ENCODE peak calls at places on chromosomes 16 and 17, in five cellular contexts. E, Y, F, K and R are unnamed samples.

GRCh38 chr17:48045270-48046001 is 2.7 kb upstream of the NFE2L1 start:
- DNase-seq in Y (no peak), K (no peak), F (no peak), E (no peak), R (no peak)

GRCh38 chr17:50947844-50948514 is 81.8 kb upstream of the TOB1 start:
- DNase-seq in E (no peak), Y (peak; percentile 73), F (peak; percentile 63), K (no peak), R (peak; percentile 74)

GRCh38 chr16:46612121-46612520 is 9.1 kb downstream of the SHCBP1 start:
- DNase-seq in K (no peak), Y (no peak), F (no peak), E (no peak), R (no peak)

GRCh38 chr17:29640413-29640812 is 17.7 kb upstream of the CORO6 start:
- DNase-seq in K (no peak), Y (no peak), F (no peak), E (no peak), R (no peak)

GRCh38 chr16:49012961-49013726 is 268.5 kb downstream of the CBLN1 start:
- DNase-seq in F (no peak), Y (peak; percentile 51), K (no peak), E (peak; percentile 48), R (peak; percentile 64)

GRCh38 chr16:65722429-65722828 is 600.6 kb upstream of the CDH11 start:
- DNase-seq in E (no peak), K (no peak), Y (no peak), F (no peak), R (no peak)

GRCh38 chr16:31138621-31139578 is 3.4 kb upstream of the PRSS8 start:
- DNase-seq in E (peak; percentile 89), Y (peak; percentile 43), K (peak; percentile 64), F (no peak), R (peak; percentile 81)

GRCh38 chr17:32943647-32944191 is 15.8 kb downstream of the TMEM98 start:
- DNase-seq in F (no peak), K (no peak), E (peak; percentile 50), Y (no peak), R (no peak)

GRCh38 chr17:82876149-82876548 is 36.3 kb upstream of the ZNF750 start:
- DNase-seq in K (no peak), E (no peak), Y (no peak), F (no peak), R (no peak)

GRCh38 chr17:82367724-82368524 is 3.6 kb upstream of the UTS2R start:
- DNase-seq in Y (no peak), E (peak; percentile 87), K (no peak), F (no peak), R (no peak)

GRCh38 chr17:75130632-75131277 is 787 bp downstream of the NT5C start:
- DNase-seq in F (peak; percentile 61), Y (no peak), E (peak; percentile 93), K (no peak), R (no peak)

GRCh38 chr17:65366102-65366844 is 195.2 kb downstream of the AXIN2 start:
- DNase-seq in K (no peak), Y (no peak), E (peak; percentile 20), F (no peak), R (no peak)

GRCh38 chr17:38608648-38609047 is 2.9 kb upstream of the SRCIN1 start:
- DNase-seq in K (no peak), Y (no peak), F (no peak), E (peak; percentile 77), R (no peak)

GRCh38 chr17:17485420-17485819 is 8.6 kb downstream of the MED9 start:
- DNase-seq in K (no peak), Y (no peak), E (no peak), F (no peak), R (peak; percentile 65)

GRCh38 chr16:88662222-88662842 is 559 bp downstream of the MVD start:
- DNase-seq in F (no peak), Y (no peak), K (no peak), E (peak; percentile 69), R (no peak)

GRCh38 chr16:66408181-66409048 is 18.7 kb upstream of the BEAN1 start:
- DNase-seq in E (no peak), F (no peak), K (no peak), Y (no peak), R (no peak)

GRCh38 chr16:83115491-83116232 is 488.9 kb downstream of the CDH13 start:
- DNase-seq in F (no peak), E (no peak), Y (no peak), K (no peak), R (no peak)

GRCh38 chr16:70270176-70270575 is 18.4 kb upstream of the EXOSC6 start:
- DNase-seq in F (no peak), Y (no peak), K (no peak), E (no peak), R (no peak)

GRCh38 chr16:78515421-78515820 is 416.0 kb downstream of the WWOX start:
- DNase-seq in Y (no peak), F (no peak), K (no peak), E (no peak), R (no peak)

GRCh38 chr16:68179196-68179795 is 56.6 kb downstream of the ESRP2 start:
- DNase-seq in Y (no peak), K (no peak), E (no peak), F (no peak), R (no peak)

GRCh38 chr17:62110923-62111484 is 45.9 kb upstream of the MED13 start:
- DNase-seq in F (no peak), Y (no peak), K (no peak), E (no peak), R (no peak)

GRCh38 chr16:9901-10665 is 43.3 kb downstream of the POLR3K start:
- DNase-seq in K (no peak), E (no peak), Y (no peak), F (peak; percentile 56), R (no peak)

GRCh38 chr17:67689534-67690177 is 28.1 kb upstream of the NOL11 start:
- DNase-seq in K (peak; percentile 11), F (peak; percentile 45), E (peak; percentile 70), Y (no peak), R (no peak)

GRCh38 chr17:38921756-38922411 is 3.5 kb upstream of the LASP1NB start:
- DNase-seq in E (peak; percentile 61), K (no peak), F (no peak), Y (no peak), R (no peak)

GRCh38 chr17:17142556-17142955 is 63.6 kb downstream of the PLD6 start:
- DNase-seq in Y (no peak), E (no peak), F (no peak), K (no peak), R (no peak)

GRCh38 chr17:80817861-80818260 is 173.8 kb upstream of the CHMP6 start:
- DNase-seq in Y (no peak), K (no peak), F (no peak), E (no peak), R (no peak)

DNA sequence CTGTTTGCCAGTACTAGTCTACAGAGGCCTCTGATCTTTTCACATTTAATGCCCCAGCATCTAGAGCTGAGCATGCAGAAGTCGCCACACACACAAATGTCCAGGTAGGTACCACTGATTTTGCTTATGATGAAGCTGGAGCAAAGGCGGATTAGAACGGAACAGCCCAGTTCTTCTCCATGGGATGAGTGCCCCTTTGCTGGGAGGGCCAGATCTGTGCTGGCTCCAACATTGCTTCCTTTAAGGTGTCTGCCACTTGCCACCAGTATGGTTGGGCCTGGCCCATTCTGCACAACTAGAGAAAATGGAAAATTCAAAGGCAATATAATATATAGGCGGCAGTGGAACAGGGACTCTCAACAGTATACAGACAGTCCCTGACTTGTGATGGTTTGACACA is 2.2 kb upstream of the MNT start:
- DNase-seq in F (no peak), K (no peak), E (peak; percentile 48), Y (no peak), R (no peak)
- H3K4me3 ChIP-seq in F (no peak overlapping the region), K (peak overlapping the region; percentile 98), E (no peak overlapping the region), Y (no peak overlapping the region), R (no peak overlapping the region)

DNA sequence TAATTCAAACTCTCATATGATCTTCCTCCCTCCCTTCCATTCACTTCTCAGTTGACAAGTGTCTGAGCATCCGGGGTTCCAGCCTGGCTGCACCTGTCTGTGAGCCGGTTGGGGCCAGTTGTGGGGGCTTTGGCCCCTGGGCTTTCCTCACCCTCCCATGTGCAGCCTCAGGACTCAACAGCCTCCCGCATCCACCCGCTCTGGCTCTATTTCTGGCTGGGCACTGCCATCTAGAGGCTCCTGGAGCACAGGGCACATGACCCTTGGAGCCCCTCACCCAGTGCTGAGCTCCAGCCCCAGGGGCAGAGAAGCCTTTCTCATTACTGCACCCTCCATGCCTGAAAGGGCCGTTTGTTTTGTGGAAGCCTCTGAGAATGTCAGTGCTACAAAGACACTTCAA is 43.3 kb downstream of the HAPSTR1 start:
- DNase-seq in Y (peak; percentile 37), K (no peak), E (peak; percentile 88), F (peak; percentile 31), R (no peak)
- TF ChIP-seq CTCF in Y (peak; percentile 61), K (peak; percentile 20), E (peak; percentile 82), F (no peak), R (no peak)

GRCh38 chr16:81478876-81479496 is 34.4 kb downstream of the CMIP start:
- DNase-seq in K (no peak), Y (no peak), F (no peak), E (no peak), R (no peak)
- H3K4me3 ChIP-seq in K (no peak overlapping the region), Y (no peak overlapping the region), F (no peak overlapping the region), E (no peak overlapping the region), R (no peak overlapping the region)

GRCh38 chr16:75113046-75113491 is 3.5 kb downstream of the LDHD start:
- DNase-seq in Y (no peak), K (no peak), F (no peak), E (peak; percentile 70), R (no peak)
- TF ChIP-seq CTCF in Y (no peak), K (no peak), F (no peak), E (no peak), R (no peak)

GRCh38 chr17:40325156-40326013 is 16.4 kb downstream of the RARA start:
- DNase-seq in Y (no peak), E (no peak), F (peak; percentile 31), K (no peak), R (no peak)

GRCh38 chr17:40323731-40324650 is 15.0 kb downstream of the RARA start:
- DNase-seq in Y (peak; percentile 64), E (no peak), K (peak; percentile 89), F (peak; percentile 80), R (no peak)

GRCh38 chr17:40321502-40322416 is 12.8 kb downstream of the RARA start:
- DNase-seq in E (no peak), F (peak; percentile 79), K (no peak), Y (peak; percentile 75), R (peak; percentile 75)

GRCh38 chr17:40322417-40323315 is 13.7 kb downstream of the RARA start:
- DNase-seq in F (peak; percentile 66), E (peak; percentile 75), Y (peak; percentile 66), K (peak; percentile 85), R (peak; percentile 93)

GRCh38 chr17:40323317-40323716 is 14.3 kb downstream of the RARA start:
- DNase-seq in Y (no peak), K (no peak), F (no peak), E (no peak), R (no peak)
- H3K4me3 ChIP-seq in Y (no peak overlapping the region), K (peak overlapping the region; percentile 99), F (no peak overlapping the region), E (no peak overlapping the region), R (peak overlapping the region; percentile 83)

DNA sequence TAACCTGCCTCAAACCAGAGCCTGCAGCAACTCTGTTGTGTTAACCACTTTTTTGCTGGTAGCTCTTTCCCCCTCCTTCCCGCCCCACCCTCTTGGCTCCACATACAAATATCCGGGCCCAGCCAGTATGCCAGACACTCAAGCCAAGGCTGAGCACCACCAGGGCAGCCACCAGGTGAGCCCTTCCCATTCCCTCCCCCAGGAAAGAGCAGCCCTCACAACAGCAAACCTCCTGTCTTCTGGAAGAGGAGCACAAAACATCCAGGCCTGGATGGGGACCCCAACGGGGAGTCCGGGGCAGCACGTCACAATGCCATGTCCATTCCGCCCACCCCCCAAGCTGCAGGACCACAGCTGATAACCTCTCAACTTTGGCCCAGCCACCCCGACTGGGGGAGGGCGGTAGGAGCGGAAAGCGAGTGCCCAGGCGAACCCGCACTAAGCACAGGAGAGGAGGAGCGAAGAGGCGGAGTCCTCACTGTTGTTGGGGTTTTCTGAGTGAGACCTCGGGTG is 757 bp downstream of the ORMDL3 start:
- DNase-seq in Y (no peak), F (no peak), K (no peak), E (peak; percentile 88), R (peak; percentile 79)
- TF ChIP-seq CTCF in Y (no peak), F (no peak), K (no peak), E (no peak), R (no peak)